ENCODE peak calls at places on chromosomes 5 and 9, in nine cellular contexts. One of them, this sample, is unnamed.

GRCh38 chr9:81601639-81602623 is 87.4 kb downstream of the TLE1 start:
- DNase-seq in CD8-positive, alpha-beta T cell: no peak
- DNase-seq in cardiac muscle cell: peak
- DNase-seq in SK-MEL-5: no peak
- DNase-seq in activated CD4-positive, alpha-beta T cell treated with anti-CD3 and anti-CD28 coated beads, Interleukin-2, amount 50 U/mL, for 4 hours: no peak
- DNase-seq in HS-5: no peak
- DNase-seq in AG08395: no peak
- DNase-seq in IMR-90: peak
- DNase-seq in frontal cortex: no peak
- DNase-seq in this sample: no peak

GRCh38 chr9:134526798-134527492 is 114.7 kb upstream of the COL5A1 start:
- DNase-seq in CD8-positive, alpha-beta T cell: no peak
- DNase-seq in cardiac muscle cell: peak
- DNase-seq in SK-MEL-5: no peak
- DNase-seq in activated CD4-positive, alpha-beta T cell treated with anti-CD3 and anti-CD28 coated beads, Interleukin-2, amount 50 U/mL, for 4 hours: no peak
- DNase-seq in HS-5: no peak
- DNase-seq in AG08395: peak
- DNase-seq in IMR-90: no peak
- DNase-seq in frontal cortex: no peak
- DNase-seq in this sample: no peak

GRCh38 chr5:167582916-167583315 is 708.5 kb upstream of the WWC1 start:
- DNase-seq in CD8-positive, alpha-beta T cell: no peak
- DNase-seq in cardiac muscle cell: peak
- DNase-seq in SK-MEL-5: no peak
- DNase-seq in activated CD4-positive, alpha-beta T cell treated with anti-CD3 and anti-CD28 coated beads, Interleukin-2, amount 50 U/mL, for 4 hours: no peak
- DNase-seq in HS-5: no peak
- DNase-seq in AG08395: no peak
- DNase-seq in IMR-90: peak
- DNase-seq in frontal cortex: no peak
- DNase-seq in this sample: no peak

GRCh38 chr9:110175275-110175968 is 32.5 kb downstream of the C9orf152 start:
- DNase-seq in CD8-positive, alpha-beta T cell: no peak
- DNase-seq in cardiac muscle cell: no peak
- DNase-seq in SK-MEL-5: no peak
- DNase-seq in activated CD4-positive, alpha-beta T cell treated with anti-CD3 and anti-CD28 coated beads, Interleukin-2, amount 50 U/mL, for 4 hours: no peak
- DNase-seq in HS-5: no peak
- DNase-seq in AG08395: no peak
- DNase-seq in IMR-90: no peak
- DNase-seq in frontal cortex: no peak
- DNase-seq in this sample: no peak

GRCh38 chr5:89396262-89396975 is 513.4 kb upstream of the MEF2C start:
- DNase-seq in CD8-positive, alpha-beta T cell: no peak
- DNase-seq in cardiac muscle cell: peak
- DNase-seq in SK-MEL-5: no peak
- DNase-seq in activated CD4-positive, alpha-beta T cell treated with anti-CD3 and anti-CD28 coated beads, Interleukin-2, amount 50 U/mL, for 4 hours: no peak
- DNase-seq in HS-5: no peak
- DNase-seq in AG08395: peak
- DNase-seq in IMR-90: peak
- DNase-seq in frontal cortex: no peak
- DNase-seq in this sample: peak

GRCh38 chr9:14326264-14326826 is 12.4 kb upstream of the NFIB start:
- DNase-seq in CD8-positive, alpha-beta T cell: no peak
- DNase-seq in cardiac muscle cell: peak
- DNase-seq in SK-MEL-5: no peak
- DNase-seq in activated CD4-positive, alpha-beta T cell treated with anti-CD3 and anti-CD28 coated beads, Interleukin-2, amount 50 U/mL, for 4 hours: no peak
- DNase-seq in HS-5: no peak
- DNase-seq in AG08395: no peak
- DNase-seq in IMR-90: peak
- DNase-seq in frontal cortex: no peak
- DNase-seq in this sample: no peak

GRCh38 chr5:65823174-65823573 is 101.2 kb downstream of the NLN start:
- DNase-seq in CD8-positive, alpha-beta T cell: no peak
- DNase-seq in cardiac muscle cell: no peak
- DNase-seq in SK-MEL-5: no peak
- DNase-seq in activated CD4-positive, alpha-beta T cell treated with anti-CD3 and anti-CD28 coated beads, Interleukin-2, amount 50 U/mL, for 4 hours: no peak
- DNase-seq in HS-5: no peak
- DNase-seq in AG08395: peak
- DNase-seq in IMR-90: peak
- DNase-seq in frontal cortex: no peak
- DNase-seq in this sample: no peak

GRCh38 chr5:30626557-30626956 is 566.9 kb upstream of the CDH6 start:
- DNase-seq in CD8-positive, alpha-beta T cell: no peak
- DNase-seq in cardiac muscle cell: no peak
- DNase-seq in SK-MEL-5: no peak
- DNase-seq in activated CD4-positive, alpha-beta T cell treated with anti-CD3 and anti-CD28 coated beads, Interleukin-2, amount 50 U/mL, for 4 hours: no peak
- DNase-seq in HS-5: no peak
- DNase-seq in AG08395: no peak
- DNase-seq in IMR-90: no peak
- DNase-seq in frontal cortex: no peak
- DNase-seq in this sample: no peak

GRCh38 chr5:160774646-160775313 is 77.2 kb downstream of the ATP10B start:
- DNase-seq in CD8-positive, alpha-beta T cell: no peak
- DNase-seq in cardiac muscle cell: no peak
- DNase-seq in SK-MEL-5: no peak
- DNase-seq in activated CD4-positive, alpha-beta T cell treated with anti-CD3 and anti-CD28 coated beads, Interleukin-2, amount 50 U/mL, for 4 hours: no peak
- DNase-seq in HS-5: no peak
- DNase-seq in AG08395: no peak
- DNase-seq in IMR-90: no peak
- DNase-seq in frontal cortex: no peak
- DNase-seq in this sample: no peak

GRCh38 chr9:96021616-96022444 is 146.3 kb downstream of the ERCC6L2 start:
- DNase-seq in CD8-positive, alpha-beta T cell: no peak
- DNase-seq in cardiac muscle cell: no peak
- DNase-seq in SK-MEL-5: no peak
- DNase-seq in activated CD4-positive, alpha-beta T cell treated with anti-CD3 and anti-CD28 coated beads, Interleukin-2, amount 50 U/mL, for 4 hours: no peak
- DNase-seq in HS-5: no peak
- DNase-seq in AG08395: no peak
- DNase-seq in IMR-90: no peak
- DNase-seq in frontal cortex: peak
- DNase-seq in this sample: no peak

GRCh38 chr5:136769900-136770684 is 404.7 kb upstream of the TRPC7 start:
- DNase-seq in CD8-positive, alpha-beta T cell: no peak
- DNase-seq in cardiac muscle cell: peak
- DNase-seq in SK-MEL-5: peak
- DNase-seq in activated CD4-positive, alpha-beta T cell treated with anti-CD3 and anti-CD28 coated beads, Interleukin-2, amount 50 U/mL, for 4 hours: peak
- DNase-seq in HS-5: no peak
- DNase-seq in AG08395: peak
- DNase-seq in IMR-90: peak
- DNase-seq in frontal cortex: peak
- DNase-seq in this sample: peak